ENCODE peak calls at places on chromosomes 3 and 15, in eight cellular contexts. B is M059J; Q is effector CD4-positive, alpha-beta T cell; I is SK-MEL-5; S is HuH-7; P is activated naive CD4-positive, alpha-beta T cell treated with anti-CD3 and anti-CD28 coated beads for 36 hours; Y is midbrain; N is LHCN-M2. V is an unnamed sample.

GRCh38 chr3:183158552-183159006 is 4.0 kb downstream of the LAMP3 start:
- DNase-seq in B (peak), N (peak), S (no peak), I (peak), P (peak), Y (no peak), Q (no peak), V (peak)

GRCh38 chr3:160049038-160049437 is 60.4 kb downstream of the IL12A start:
- DNase-seq in S (no peak), B (no peak), Y (no peak), I (no peak), P (no peak), Q (no peak), N (no peak), V (no peak)

GRCh38 chr3:15812183-15812582 is 14.4 kb upstream of the ANKRD28 start:
- DNase-seq in Q (no peak), S (no peak), I (peak), Y (peak), B (peak), P (no peak), N (peak), V (no peak)

GRCh38 chr3:11273945-11274344 is 1.7 kb downstream of the ATG7 start:
- DNase-seq in P (no peak), S (no peak), B (no peak), I (no peak), Q (no peak), N (no peak), Y (peak), V (no peak)

GRCh38 chr15:67148196-67148701 is 82.8 kb downstream of the SMAD3 start:
- DNase-seq in I (no peak), S (no peak), Q (no peak), B (peak), Y (no peak), P (peak), N (peak), V (peak)

GRCh38 chr3:39106281-39107055 is 959 bp downstream of the GORASP1 start:
- DNase-seq in B (peak), Q (no peak), P (no peak), N (peak), I (peak), Y (no peak), S (peak), V (no peak)

GRCh38 chr3:16048435-16049318 is 125.8 kb upstream of the GALNT15 start:
- DNase-seq in Q (peak), P (peak), N (peak), Y (peak), S (peak), I (peak), B (peak), V (peak)

GRCh38 chr15:69755571-69756310 is 303.1 kb downstream of the RPLP1 start:
- DNase-seq in Q (peak), B (peak), N (no peak), Y (no peak), I (no peak), S (no peak), P (peak), V (peak)

GRCh38 chr15:69982037-69982436 is 115.7 kb downstream of the TLE3 start:
- DNase-seq in N (no peak), P (no peak), B (no peak), S (no peak), Q (no peak), Y (no peak), I (no peak), V (no peak)

GRCh38 chr3:188187055-188187454 is 33.1 kb downstream of the LPP start:
- DNase-seq in B (no peak), I (no peak), Q (no peak), S (no peak), N (peak), Y (no peak), P (no peak), V (no peak)

V was measured in Daoy.